ENCODE peak calls at places on chromosome 4, in eight cellular contexts. S is GM12878; B is neuronal stem cell; D is kidney; J is HCT116; L is dorsolateral prefrontal cortex; F is A549; Y is activated CD8-positive, alpha-beta memory T cell treated with anti-CD3 and anti-CD28 coated beads for 48 hours. M is an unnamed sample.

GRCh38 chr4:154872198-154872597 is 91.1 kb downstream of the RBM46 start:
- DNase-seq in B (no peak), Y (no peak), J (no peak), F (no peak), L (no peak), S (no peak), D (no peak), M (no peak)

GRCh38 chr4:25098964-25099843 is 61.0 kb downstream of the SEPSECS start:
- DNase-seq in J (no peak), S (no peak), F (peak), Y (no peak), D (peak), B (no peak), L (no peak), M (no peak)

GRCh38 chr4:111228874-111229273 is 606.0 kb upstream of the PITX2 start:
- DNase-seq in S (no peak), J (no peak), D (no peak), B (no peak), Y (no peak), L (no peak), F (no peak), M (no peak)

GRCh38 chr4:174553828-174554227 is 31.5 kb upstream of the HPGD start:
- DNase-seq in S (no peak), L (no peak), D (no peak), B (no peak), Y (no peak), F (no peak), J (no peak), M (no peak)

GRCh38 chr4:82748176-82748575 is 50.4 kb downstream of the SCD5 start:
- DNase-seq in F (no peak), L (no peak), Y (no peak), J (no peak), B (no peak), S (no peak), D (no peak), M (no peak)

GRCh38 chr4:114005569-114006442 is 26.4 kb upstream of the ARSJ start:
- DNase-seq in S (no peak), D (no peak), J (no peak), Y (no peak), L (no peak), F (no peak), B (no peak), M (no peak)

GRCh38 chr4:186169333-186169941 is 21.9 kb upstream of the CYP4V2 start:
- DNase-seq in F (no peak), L (no peak), Y (no peak), D (no peak), S (no peak), J (no peak), B (no peak), M (no peak)

GRCh38 chr4:95108883-95109421 is 351.2 kb downstream of the BMPR1B start:
- DNase-seq in D (no peak), S (no peak), B (no peak), J (no peak), Y (no peak), F (no peak), L (no peak), M (no peak)

GRCh38 chr4:5973486-5974220 is 44.6 kb downstream of the C4orf50 start:
- DNase-seq in D (peak), L (no peak), Y (no peak), S (no peak), F (no peak), J (no peak), B (no peak), M (no peak)

GRCh38 chr4:16827762-16828724 is 70.4 kb downstream of the LDB2 start:
- DNase-seq in F (no peak), B (no peak), Y (no peak), J (no peak), L (no peak), D (no peak), S (no peak), M (no peak)

GRCh38 chr4:683982-684571 is 4.9 kb downstream of the SLC49A3 start:
- DNase-seq in S (no peak), Y (no peak), B (no peak), F (peak), D (peak), L (peak), J (peak), M (peak)

GRCh38 chr4:141028024-141028529 is 105.2 kb downstream of the RNF150 start:
- DNase-seq in Y (no peak), F (no peak), D (no peak), S (no peak), B (no peak), J (no peak), L (no peak), M (no peak)

GRCh38 chr4:82951196-82951595 is 50.7 kb downstream of the THAP9 start:
- DNase-seq in B (no peak), S (no peak), Y (no peak), F (no peak), J (no peak), D (no peak), L (no peak), M (no peak)

GRCh38 chr4:156420557-156420956 is 466.9 kb upstream of the CTSO start:
- DNase-seq in B (no peak), L (no peak), J (no peak), D (no peak), S (no peak), F (no peak), Y (no peak), M (no peak)

GRCh38 chr4:24630937-24631336 is 46.6 kb upstream of the DHX15 start:
- DNase-seq in J (no peak), B (no peak), D (no peak), S (no peak), Y (no peak), L (no peak), F (peak), M (no peak)

GRCh38 chr4:103996059-103996458 is 276.3 kb upstream of the TACR3 start:
- DNase-seq in L (no peak), B (peak), J (peak), F (peak), S (no peak), D (no peak), Y (no peak), M (no peak)

GRCh38 chr4:76758290-76758882 is 139.6 kb downstream of the SOWAHB start:
- DNase-seq in L (no peak), Y (no peak), J (peak), S (no peak), D (no peak), F (peak), B (peak), M (no peak)

GRCh38 chr4:156829194-156829593 is 142.4 kb downstream of the PDGFC start:
- DNase-seq in J (no peak), L (no peak), S (no peak), Y (no peak), B (no peak), F (no peak), D (no peak), M (no peak)

GRCh38 chr4:48979897-48980579 is 6.0 kb upstream of the CWH43 start:
- DNase-seq in F (no peak), B (no peak), D (no peak), Y (no peak), J (no peak), S (no peak), L (no peak), M (no peak)

GRCh38 chr4:57448452-57448851 is 338.3 kb upstream of the IGFBP7 start:
- DNase-seq in L (no peak), Y (no peak), S (no peak), D (no peak), B (no peak), J (no peak), F (no peak), M (no peak)

GRCh38 chr4:114057746-114058145 is 78.3 kb upstream of the ARSJ start:
- DNase-seq in F (no peak), D (no peak), Y (no peak), B (no peak), L (no peak), S (no peak), J (peak), M (no peak)

GRCh38 chr4:53043096-53043495 is 181.0 kb downstream of the RASL11B start:
- DNase-seq in D (no peak), B (no peak), S (no peak), J (no peak), L (no peak), Y (no peak), F (no peak), M (no peak)

GRCh38 chr4:78091534-78091933 is 34.4 kb downstream of the FRAS1 start:
- DNase-seq in S (no peak), D (no peak), L (no peak), J (no peak), B (no peak), Y (no peak), F (no peak), M (no peak)

GRCh38 chr4:1285790-1286553 is 3.7 kb upstream of the MAEA start:
- DNase-seq in Y (no peak), D (peak), J (no peak), B (no peak), S (no peak), F (peak), L (no peak), M (no peak)

M was measured in 8988T.